ENCODE peak calls at places on chromosomes 6 and 20, in six cellular contexts. One of them, this sample, is unnamed.

GRCh38 chr6:128070406-128070805 is 169.5 kb upstream of the THEMIS start:
- DNase-seq in right atrium auricular region: no peak
- DNase-seq in WERI-Rb-1: no peak
- DNase-seq in A549: no peak
- DNase-seq in fibroblast of pulmonary artery: peak
- DNase-seq in stomach: no peak
- DNase-seq in this sample: no peak

GRCh38 chr6:138654715-138655634 is 118.6 kb upstream of the CCDC28A start:
- DNase-seq in stomach: no peak
- DNase-seq in fibroblast of pulmonary artery: peak
- DNase-seq in A549: no peak
- DNase-seq in right atrium auricular region: no peak
- DNase-seq in WERI-Rb-1: no peak
- DNase-seq in this sample: peak

GRCh38 chr20:1860446-1860845 is 34.8 kb upstream of the SIRPA start:
- DNase-seq in WERI-Rb-1: no peak
- DNase-seq in fibroblast of pulmonary artery: peak
- DNase-seq in A549: no peak
- DNase-seq in right atrium auricular region: no peak
- DNase-seq in stomach: no peak
- DNase-seq in this sample: no peak

GRCh38 chr6:169851641-169852503 is 100.5 kb downstream of the ERMARD start:
- DNase-seq in A549: no peak
- DNase-seq in stomach: peak
- DNase-seq in right atrium auricular region: peak
- DNase-seq in WERI-Rb-1: peak
- DNase-seq in fibroblast of pulmonary artery: peak
- DNase-seq in this sample: no peak

GRCh38 chr6:53845290-53846073 is 50.7 kb downstream of the LRRC1 start:
- DNase-seq in A549: no peak
- DNase-seq in right atrium auricular region: no peak
- DNase-seq in stomach: no peak
- DNase-seq in fibroblast of pulmonary artery: no peak
- DNase-seq in WERI-Rb-1: no peak
- DNase-seq in this sample: no peak

GRCh38 chr6:36979343-36979742 is 6.7 kb downstream of the MTCH1 start:
- DNase-seq in right atrium auricular region: no peak
- DNase-seq in WERI-Rb-1: peak
- DNase-seq in stomach: peak
- DNase-seq in fibroblast of pulmonary artery: peak
- DNase-seq in A549: no peak
- DNase-seq in this sample: no peak

GRCh38 chr6:162099685-162100084 is 627.9 kb downstream of the PRKN start:
- DNase-seq in WERI-Rb-1: no peak
- DNase-seq in A549: peak
- DNase-seq in stomach: no peak
- DNase-seq in right atrium auricular region: no peak
- DNase-seq in fibroblast of pulmonary artery: peak
- DNase-seq in this sample: no peak

GRCh38 chr20:37381621-37382538 is 35.9 kb downstream of the SRC start:
- DNase-seq in fibroblast of pulmonary artery: no peak
- DNase-seq in A549: no peak
- DNase-seq in WERI-Rb-1: no peak
- DNase-seq in stomach: no peak
- DNase-seq in right atrium auricular region: no peak
- DNase-seq in this sample: no peak

GRCh38 chr6:79430913-79431312 is 106.3 kb downstream of the LCA5 start:
- DNase-seq in fibroblast of pulmonary artery: no peak
- DNase-seq in right atrium auricular region: no peak
- DNase-seq in A549: no peak
- DNase-seq in WERI-Rb-1: no peak
- DNase-seq in stomach: no peak
- DNase-seq in this sample: no peak

GRCh38 chr6:79426625-79427278 is 110.5 kb downstream of the LCA5 start:
- DNase-seq in right atrium auricular region: no peak
- DNase-seq in WERI-Rb-1: no peak
- DNase-seq in stomach: no peak
- DNase-seq in fibroblast of pulmonary artery: no peak
- DNase-seq in A549: no peak
- DNase-seq in this sample: no peak

GRCh38 chr6:79427721-79428120 is 109.5 kb downstream of the LCA5 start:
- DNase-seq in fibroblast of pulmonary artery: no peak
- DNase-seq in stomach: no peak
- DNase-seq in right atrium auricular region: no peak
- DNase-seq in A549: no peak
- DNase-seq in WERI-Rb-1: no peak
- DNase-seq in this sample: no peak

GRCh38 chr6:79432726-79433125 is 104.5 kb downstream of the LCA5 start:
- DNase-seq in WERI-Rb-1: no peak
- DNase-seq in A549: no peak
- DNase-seq in right atrium auricular region: no peak
- DNase-seq in fibroblast of pulmonary artery: peak
- DNase-seq in stomach: no peak
- DNase-seq in this sample: no peak

DNA sequence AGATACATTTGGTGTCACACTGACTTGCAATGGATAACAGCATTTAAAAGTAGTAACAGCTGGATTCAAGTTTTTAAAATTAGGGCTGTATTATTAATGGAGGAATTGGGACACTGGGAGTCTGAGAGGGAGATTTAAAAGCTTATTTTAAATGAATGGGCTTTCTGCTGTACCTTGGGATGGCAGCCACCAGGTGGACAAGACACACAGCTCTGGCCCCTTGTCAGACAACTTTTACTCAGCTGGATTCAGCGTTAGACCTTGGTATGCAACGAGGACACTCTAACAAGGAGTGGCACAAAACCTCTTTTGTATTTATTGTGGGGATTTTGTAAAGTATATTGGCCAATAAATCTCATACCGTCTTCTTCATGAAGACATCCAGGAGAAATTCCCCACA is 105.8 kb downstream of the LCA5 start:
- DNase-seq in fibroblast of pulmonary artery: no peak
- DNase-seq in stomach: no peak
- DNase-seq in A549: peak
- DNase-seq in right atrium auricular region: no peak
- DNase-seq in WERI-Rb-1: peak
- DNase-seq in this sample: no peak
- TF ChIP-seq CTCF in fibroblast of pulmonary artery: peak
- TF ChIP-seq CTCF in stomach: no peak
- TF ChIP-seq CTCF in A549: no peak
- TF ChIP-seq CTCF in right atrium auricular region: no peak
- TF ChIP-seq CTCF in WERI-Rb-1: peak
- TF ChIP-seq CTCF in this sample: no peak

GRCh38 chr6:106513813-106514212 is 115.5 kb downstream of the RTN4IP1 start:
- DNase-seq in fibroblast of pulmonary artery: no peak
- DNase-seq in right atrium auricular region: no peak
- DNase-seq in A549: no peak
- DNase-seq in stomach: no peak
- DNase-seq in WERI-Rb-1: no peak
- DNase-seq in this sample: no peak
- H3K4me3 ChIP-seq in fibroblast of pulmonary artery: no peak
- H3K4me3 ChIP-seq in right atrium auricular region: no peak
- H3K4me3 ChIP-seq in A549: no peak
- H3K4me3 ChIP-seq in stomach: no peak
- H3K4me3 ChIP-seq in WERI-Rb-1: no peak
- H3K4me3 ChIP-seq in this sample: peak

GRCh38 chr6:11711994-11712698 is 66.5 kb downstream of the ADTRP start:
- DNase-seq in A549: no peak
- DNase-seq in stomach: no peak
- DNase-seq in WERI-Rb-1: peak
- DNase-seq in right atrium auricular region: no peak
- DNase-seq in fibroblast of pulmonary artery: no peak
- DNase-seq in this sample: no peak
- TF ChIP-seq CTCF in A549: no peak
- TF ChIP-seq CTCF in stomach: no peak
- TF ChIP-seq CTCF in WERI-Rb-1: no peak
- TF ChIP-seq CTCF in right atrium auricular region: no peak
- TF ChIP-seq CTCF in fibroblast of pulmonary artery: no peak
- TF ChIP-seq CTCF in this sample: no peak

GRCh38 chr6:3610206-3610605 is 141.3 kb downstream of the PXDC1 start:
- DNase-seq in A549: no peak
- DNase-seq in WERI-Rb-1: peak
- DNase-seq in stomach: no peak
- DNase-seq in right atrium auricular region: no peak
- DNase-seq in fibroblast of pulmonary artery: peak
- DNase-seq in this sample: no peak
- H3K4me3 ChIP-seq in A549: no peak
- H3K4me3 ChIP-seq in WERI-Rb-1: no peak
- H3K4me3 ChIP-seq in stomach: no peak
- H3K4me3 ChIP-seq in right atrium auricular region: no peak
- H3K4me3 ChIP-seq in fibroblast of pulmonary artery: no peak
- H3K4me3 ChIP-seq in this sample: no peak

DNA sequence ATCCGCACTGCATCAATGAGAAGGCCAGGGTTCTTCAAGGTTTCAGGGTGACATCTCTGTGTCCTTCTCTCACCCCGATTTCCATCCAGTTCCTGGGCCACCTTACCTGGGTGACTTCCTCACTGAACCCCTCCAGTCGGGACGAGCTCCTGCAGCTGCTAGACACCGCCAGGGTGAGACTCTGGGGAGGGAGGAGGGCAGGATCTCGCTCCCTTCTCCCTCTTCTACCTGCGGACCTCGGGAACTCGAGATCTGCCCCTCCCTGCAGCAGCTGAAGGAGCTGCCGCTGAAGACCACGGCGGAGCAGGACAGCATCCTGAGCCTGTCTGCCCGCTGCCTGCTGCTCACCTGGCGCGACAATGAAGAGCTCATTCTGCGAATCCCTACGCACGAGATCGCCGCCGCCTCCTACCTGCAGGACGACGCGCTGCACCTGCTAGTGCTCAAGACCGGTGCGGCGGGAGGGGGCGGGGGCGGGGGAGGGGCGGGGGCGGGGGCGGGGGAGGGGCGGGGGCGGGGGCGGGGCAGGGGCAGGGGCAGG is 7.5 kb downstream of the CCM2L start:
- DNase-seq in right atrium auricular region: no peak
- DNase-seq in WERI-Rb-1: peak
- DNase-seq in A549: peak
- DNase-seq in fibroblast of pulmonary artery: no peak
- DNase-seq in stomach: peak
- DNase-seq in this sample: no peak
- TF ChIP-seq CTCF in right atrium auricular region: no peak
- TF ChIP-seq CTCF in WERI-Rb-1: peak
- TF ChIP-seq CTCF in A549: no peak
- TF ChIP-seq CTCF in fibroblast of pulmonary artery: no peak
- TF ChIP-seq CTCF in stomach: peak
- TF ChIP-seq CTCF in this sample: peak

GRCh38 chr6:105199711-105200110 is 19.9 kb upstream of the POPDC3 start:
- DNase-seq in right atrium auricular region: no peak
- DNase-seq in A549: no peak
- DNase-seq in fibroblast of pulmonary artery: no peak
- DNase-seq in WERI-Rb-1: no peak
- DNase-seq in stomach: no peak
- DNase-seq in this sample: no peak
- H3K4me3 ChIP-seq in right atrium auricular region: no peak
- H3K4me3 ChIP-seq in A549: no peak
- H3K4me3 ChIP-seq in fibroblast of pulmonary artery: no peak
- H3K4me3 ChIP-seq in WERI-Rb-1: no peak
- H3K4me3 ChIP-seq in stomach: no peak
- H3K4me3 ChIP-seq in this sample: no peak

GRCh38 chr6:116291701-116292396 is 12.1 kb upstream of the TSPYL1 start:
- DNase-seq in stomach: no peak
- DNase-seq in WERI-Rb-1: no peak
- DNase-seq in A549: no peak
- DNase-seq in fibroblast of pulmonary artery: no peak
- DNase-seq in right atrium auricular region: no peak
- DNase-seq in this sample: no peak

GRCh38 chr6:116290799-116291198 is 11.1 kb upstream of the TSPYL1 start:
- DNase-seq in stomach: no peak
- DNase-seq in fibroblast of pulmonary artery: no peak
- DNase-seq in right atrium auricular region: no peak
- DNase-seq in WERI-Rb-1: no peak
- DNase-seq in A549: no peak
- DNase-seq in this sample: no peak

GRCh38 chr6:116286773-116287358 is 7.1 kb upstream of the TSPYL1 start:
- DNase-seq in right atrium auricular region: no peak
- DNase-seq in WERI-Rb-1: no peak
- DNase-seq in A549: no peak
- DNase-seq in fibroblast of pulmonary artery: no peak
- DNase-seq in stomach: no peak
- DNase-seq in this sample: no peak

GRCh38 chr6:116289876-116290275 is 10.1 kb upstream of the TSPYL1 start:
- DNase-seq in right atrium auricular region: no peak
- DNase-seq in WERI-Rb-1: no peak
- DNase-seq in fibroblast of pulmonary artery: no peak
- DNase-seq in stomach: no peak
- DNase-seq in A549: no peak
- DNase-seq in this sample: no peak

DNA sequence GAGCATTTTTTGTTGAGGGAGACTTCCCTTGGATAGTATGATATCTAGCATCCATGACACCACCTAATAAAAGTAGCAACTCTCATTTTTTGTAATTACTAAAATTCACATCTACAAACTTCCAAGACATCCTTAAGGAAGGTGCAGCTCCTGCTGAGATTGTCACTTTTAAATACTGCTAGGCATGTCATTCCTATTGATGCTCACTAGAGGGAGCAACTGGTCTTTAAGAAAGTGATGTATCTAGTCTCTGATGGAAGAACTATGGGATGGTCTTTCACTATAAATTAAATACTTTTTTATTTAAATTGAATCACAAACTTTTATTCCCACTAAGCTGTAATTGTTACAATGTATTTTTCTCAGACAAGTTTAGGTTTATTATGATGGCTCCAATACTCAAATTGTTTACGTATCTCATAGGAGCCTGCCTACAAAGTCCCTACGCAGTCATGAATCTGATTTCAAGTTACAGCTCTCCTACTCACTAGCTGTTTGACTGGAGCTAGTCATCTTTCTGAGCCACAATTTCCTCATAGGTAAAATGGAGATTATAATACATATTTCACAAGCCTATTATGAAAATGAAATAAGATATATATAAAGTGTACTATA is 8.0 kb upstream of the TSPYL1 start:
- DNase-seq in WERI-Rb-1: no peak
- DNase-seq in fibroblast of pulmonary artery: peak
- DNase-seq in stomach: no peak
- DNase-seq in right atrium auricular region: no peak
- DNase-seq in A549: no peak
- DNase-seq in this sample: no peak
- TF ChIP-seq CTCF in WERI-Rb-1: peak
- TF ChIP-seq CTCF in fibroblast of pulmonary artery: peak
- TF ChIP-seq CTCF in stomach: peak
- TF ChIP-seq CTCF in right atrium auricular region: peak
- TF ChIP-seq CTCF in A549: peak
- TF ChIP-seq CTCF in this sample: peak

This sample was measured in GM12864.